ENCODE peak calls at places on chromosomes 3 and 15, in six cellular contexts. One of them, this sample, is unnamed.

GRCh38 chr3:8884630-8885290 is 78.5 kb downstream of the RAD18 start:
- DNase-seq in neural crest cell: no peak
- DNase-seq in GM06990: no peak
- DNase-seq in Peyer's patch: no peak
- DNase-seq in left ventricle myocardium inferior: no peak
- DNase-seq in MM.1S: no peak
- DNase-seq in this sample: no peak

GRCh38 chr3:54536450-54536849 is 391.4 kb downstream of the LRTM1 start:
- DNase-seq in left ventricle myocardium inferior: no peak
- DNase-seq in Peyer's patch: no peak
- DNase-seq in GM06990: no peak
- DNase-seq in MM.1S: no peak
- DNase-seq in neural crest cell: no peak
- DNase-seq in this sample: no peak

GRCh38 chr3:124351430-124352142 is 359.7 kb upstream of the ROPN1 start:
- DNase-seq in Peyer's patch: no peak
- DNase-seq in MM.1S: peak
- DNase-seq in GM06990: no peak
- DNase-seq in left ventricle myocardium inferior: no peak
- DNase-seq in neural crest cell: peak
- DNase-seq in this sample: peak

GRCh38 chr3:156433138-156433537 is 121.8 kb downstream of the SSR3 start:
- DNase-seq in neural crest cell: no peak
- DNase-seq in left ventricle myocardium inferior: no peak
- DNase-seq in MM.1S: no peak
- DNase-seq in GM06990: no peak
- DNase-seq in Peyer's patch: no peak
- DNase-seq in this sample: no peak

GRCh38 chr3:30641612-30642251 is 35.3 kb downstream of the TGFBR2 start:
- DNase-seq in left ventricle myocardium inferior: no peak
- DNase-seq in GM06990: no peak
- DNase-seq in neural crest cell: no peak
- DNase-seq in Peyer's patch: no peak
- DNase-seq in MM.1S: no peak
- DNase-seq in this sample: no peak

GRCh38 chr3:67648701-67649100 is 5.7 kb downstream of the SUCLG2 start:
- DNase-seq in left ventricle myocardium inferior: no peak
- DNase-seq in MM.1S: no peak
- DNase-seq in Peyer's patch: no peak
- DNase-seq in neural crest cell: no peak
- DNase-seq in GM06990: no peak
- DNase-seq in this sample: no peak

GRCh38 chr3:108388136-108389132 is 92.1 kb downstream of the HHLA2 start:
- DNase-seq in GM06990: peak
- DNase-seq in Peyer's patch: no peak
- DNase-seq in left ventricle myocardium inferior: no peak
- DNase-seq in MM.1S: peak
- DNase-seq in neural crest cell: no peak
- DNase-seq in this sample: peak

GRCh38 chr15:41993447-41994170 is 21.3 kb upstream of the EHD4 start:
- DNase-seq in Peyer's patch: no peak
- DNase-seq in neural crest cell: no peak
- DNase-seq in left ventricle myocardium inferior: no peak
- DNase-seq in MM.1S: no peak
- DNase-seq in GM06990: no peak
- DNase-seq in this sample: no peak

GRCh38 chr15:46088486-46089437 is 453.9 kb downstream of the SQOR start:
- DNase-seq in neural crest cell: no peak
- DNase-seq in GM06990: no peak
- DNase-seq in left ventricle myocardium inferior: no peak
- DNase-seq in MM.1S: no peak
- DNase-seq in Peyer's patch: no peak
- DNase-seq in this sample: no peak

GRCh38 chr3:51340989-51341636 is 44.0 kb upstream of the MANF start:
- DNase-seq in left ventricle myocardium inferior: peak
- DNase-seq in GM06990: no peak
- DNase-seq in MM.1S: no peak
- DNase-seq in neural crest cell: no peak
- DNase-seq in Peyer's patch: no peak
- DNase-seq in this sample: no peak

GRCh38 chr3:9770276-9770812 is 597 bp upstream of the CAMK1 start:
- DNase-seq in GM06990: no peak
- DNase-seq in Peyer's patch: peak
- DNase-seq in MM.1S: no peak
- DNase-seq in left ventricle myocardium inferior: peak
- DNase-seq in neural crest cell: no peak
- DNase-seq in this sample: no peak

GRCh38 chr3:156024904-156025303 is 95.5 kb upstream of the KCNAB1 start:
- DNase-seq in GM06990: no peak
- DNase-seq in MM.1S: no peak
- DNase-seq in left ventricle myocardium inferior: no peak
- DNase-seq in Peyer's patch: no peak
- DNase-seq in neural crest cell: peak
- DNase-seq in this sample: no peak

GRCh38 chr3:134708025-134708597 is 57.3 kb upstream of the KY start:
- DNase-seq in neural crest cell: no peak
- DNase-seq in Peyer's patch: no peak
- DNase-seq in GM06990: no peak
- DNase-seq in MM.1S: no peak
- DNase-seq in left ventricle myocardium inferior: no peak
- DNase-seq in this sample: no peak

GRCh38 chr3:10265833-10266232 is 17.6 kb downstream of the TATDN2 start:
- DNase-seq in MM.1S: no peak
- DNase-seq in neural crest cell: no peak
- DNase-seq in Peyer's patch: no peak
- DNase-seq in GM06990: no peak
- DNase-seq in left ventricle myocardium inferior: no peak
- DNase-seq in this sample: no peak

GRCh38 chr15:29669823-29670222 is 152.4 kb downstream of the TJP1 start:
- DNase-seq in MM.1S: no peak
- DNase-seq in GM06990: no peak
- DNase-seq in neural crest cell: no peak
- DNase-seq in Peyer's patch: no peak
- DNase-seq in left ventricle myocardium inferior: no peak
- DNase-seq in this sample: no peak

GRCh38 chr3:101840066-101840465 is 9.2 kb upstream of the NFKBIZ start:
- DNase-seq in left ventricle myocardium inferior: no peak
- DNase-seq in Peyer's patch: no peak
- DNase-seq in neural crest cell: no peak
- DNase-seq in MM.1S: no peak
- DNase-seq in GM06990: no peak
- DNase-seq in this sample: no peak

GRCh38 chr15:68187559-68187958 is 17.6 kb downstream of the CALML4 start:
- DNase-seq in GM06990: no peak
- DNase-seq in Peyer's patch: peak
- DNase-seq in left ventricle myocardium inferior: peak
- DNase-seq in neural crest cell: no peak
- DNase-seq in MM.1S: peak
- DNase-seq in this sample: no peak

GRCh38 chr3:168157301-168157700 is 61.6 kb upstream of the GOLIM4 start:
- DNase-seq in left ventricle myocardium inferior: no peak
- DNase-seq in neural crest cell: no peak
- DNase-seq in GM06990: no peak
- DNase-seq in MM.1S: no peak
- DNase-seq in Peyer's patch: no peak
- DNase-seq in this sample: no peak

GRCh38 chr3:153372326-153372725 is 210.3 kb downstream of the RAP2B start:
- DNase-seq in neural crest cell: no peak
- DNase-seq in GM06990: no peak
- DNase-seq in Peyer's patch: no peak
- DNase-seq in MM.1S: no peak
- DNase-seq in left ventricle myocardium inferior: no peak
- DNase-seq in this sample: no peak

GRCh38 chr3:63940389-63940757 is 28.2 kb upstream of the SCAANT1 start:
- DNase-seq in GM06990: no peak
- DNase-seq in left ventricle myocardium inferior: no peak
- DNase-seq in neural crest cell: no peak
- DNase-seq in Peyer's patch: no peak
- DNase-seq in MM.1S: no peak
- DNase-seq in this sample: no peak

GRCh38 chr3:127784283-127784682 is 38.0 kb downstream of the MGLL start:
- DNase-seq in GM06990: no peak
- DNase-seq in MM.1S: no peak
- DNase-seq in Peyer's patch: peak
- DNase-seq in neural crest cell: no peak
- DNase-seq in left ventricle myocardium inferior: no peak
- DNase-seq in this sample: no peak

GRCh38 chr3:58129041-58129440 is 81.7 kb downstream of the DNASE1L3 start:
- DNase-seq in GM06990: no peak
- DNase-seq in Peyer's patch: no peak
- DNase-seq in MM.1S: no peak
- DNase-seq in left ventricle myocardium inferior: no peak
- DNase-seq in neural crest cell: no peak
- DNase-seq in this sample: no peak

GRCh38 chr3:58122936-58123700 is 87.7 kb downstream of the DNASE1L3 start:
- DNase-seq in MM.1S: no peak
- DNase-seq in Peyer's patch: no peak
- DNase-seq in left ventricle myocardium inferior: no peak
- DNase-seq in neural crest cell: no peak
- DNase-seq in GM06990: no peak
- DNase-seq in this sample: no peak

GRCh38 chr3:58121183-58121582 is 89.6 kb downstream of the DNASE1L3 start:
- DNase-seq in neural crest cell: no peak
- DNase-seq in GM06990: no peak
- DNase-seq in MM.1S: no peak
- DNase-seq in Peyer's patch: no peak
- DNase-seq in left ventricle myocardium inferior: peak
- DNase-seq in this sample: no peak

GRCh38 chr3:58120075-58120812 is 90.5 kb downstream of the DNASE1L3 start:
- DNase-seq in Peyer's patch: no peak
- DNase-seq in MM.1S: no peak
- DNase-seq in neural crest cell: no peak
- DNase-seq in left ventricle myocardium inferior: no peak
- DNase-seq in GM06990: no peak
- DNase-seq in this sample: no peak

GRCh38 chr3:58124387-58124786 is 86.4 kb downstream of the DNASE1L3 start:
- DNase-seq in GM06990: no peak
- DNase-seq in left ventricle myocardium inferior: no peak
- DNase-seq in neural crest cell: no peak
- DNase-seq in MM.1S: no peak
- DNase-seq in Peyer's patch: no peak
- DNase-seq in this sample: no peak
- TF ChIP-seq CTCF in GM06990: no peak
- TF ChIP-seq CTCF in left ventricle myocardium inferior: no peak
- TF ChIP-seq CTCF in neural crest cell: no peak
- TF ChIP-seq CTCF in MM.1S: no peak
- TF ChIP-seq CTCF in Peyer's patch: no peak
- TF ChIP-seq CTCF in this sample: no peak

GRCh38 chr3:165279471-165279870 is 83.3 kb upstream of the SLITRK3 start:
- DNase-seq in neural crest cell: no peak
- DNase-seq in MM.1S: no peak
- DNase-seq in left ventricle myocardium inferior: no peak
- DNase-seq in GM06990: no peak
- DNase-seq in Peyer's patch: no peak
- DNase-seq in this sample: no peak
- TF ChIP-seq CTCF in neural crest cell: no peak
- TF ChIP-seq CTCF in MM.1S: no peak
- TF ChIP-seq CTCF in left ventricle myocardium inferior: no peak
- TF ChIP-seq CTCF in GM06990: no peak
- TF ChIP-seq CTCF in Peyer's patch: no peak
- TF ChIP-seq CTCF in this sample: no peak

DNA sequence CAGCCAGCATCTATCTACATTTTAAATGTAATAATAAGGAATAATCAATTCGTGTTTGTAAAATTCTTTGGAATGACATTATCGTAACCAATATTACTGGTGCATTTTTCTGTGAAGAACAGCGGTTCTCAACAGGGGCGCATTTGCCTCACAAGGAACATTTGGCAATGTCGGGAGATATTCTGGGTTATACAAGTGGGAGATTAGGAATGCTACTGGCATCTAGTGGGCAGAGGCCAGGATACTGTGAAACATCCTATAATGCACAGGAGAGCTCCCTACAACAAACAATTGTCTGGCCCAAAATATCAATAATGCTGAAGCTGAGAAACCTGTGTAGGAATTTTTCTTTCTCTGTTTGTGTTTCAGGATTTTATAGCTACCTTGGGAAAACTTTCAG is 25.0 kb downstream of the ACP3 start:
- DNase-seq in GM06990: no peak
- DNase-seq in neural crest cell: no peak
- DNase-seq in left ventricle myocardium inferior: no peak
- DNase-seq in Peyer's patch: no peak
- DNase-seq in MM.1S: no peak
- DNase-seq in this sample: no peak
- TF ChIP-seq CTCF in GM06990: no peak
- TF ChIP-seq CTCF in neural crest cell: no peak
- TF ChIP-seq CTCF in left ventricle myocardium inferior: no peak
- TF ChIP-seq CTCF in Peyer's patch: peak
- TF ChIP-seq CTCF in MM.1S: no peak
- TF ChIP-seq CTCF in this sample: no peak

GRCh38 chr3:84318273-84318809 is 640.4 kb upstream of the CADM2 start:
- DNase-seq in Peyer's patch: no peak
- DNase-seq in MM.1S: no peak
- DNase-seq in neural crest cell: no peak
- DNase-seq in GM06990: no peak
- DNase-seq in left ventricle myocardium inferior: no peak
- DNase-seq in this sample: no peak
- TF ChIP-seq CTCF in Peyer's patch: no peak
- TF ChIP-seq CTCF in MM.1S: no peak
- TF ChIP-seq CTCF in neural crest cell: no peak
- TF ChIP-seq CTCF in GM06990: no peak
- TF ChIP-seq CTCF in left ventricle myocardium inferior: no peak
- TF ChIP-seq CTCF in this sample: no peak

GRCh38 chr15:101540480-101541239 is 51.2 kb upstream of the PCSK6 start:
- DNase-seq in neural crest cell: no peak
- DNase-seq in GM06990: no peak
- DNase-seq in Peyer's patch: no peak
- DNase-seq in left ventricle myocardium inferior: no peak
- DNase-seq in MM.1S: no peak
- DNase-seq in this sample: no peak
- TF ChIP-seq CTCF in neural crest cell: no peak
- TF ChIP-seq CTCF in GM06990: peak
- TF ChIP-seq CTCF in Peyer's patch: no peak
- TF ChIP-seq CTCF in left ventricle myocardium inferior: peak
- TF ChIP-seq CTCF in MM.1S: peak
- TF ChIP-seq CTCF in this sample: no peak

GRCh38 chr3:99716463-99716995 is 78.1 kb downstream of the COL8A1 start:
- DNase-seq in GM06990: no peak
- DNase-seq in Peyer's patch: no peak
- DNase-seq in left ventricle myocardium inferior: no peak
- DNase-seq in MM.1S: peak
- DNase-seq in neural crest cell: no peak
- DNase-seq in this sample: no peak
- TF ChIP-seq CTCF in GM06990: no peak
- TF ChIP-seq CTCF in Peyer's patch: no peak
- TF ChIP-seq CTCF in left ventricle myocardium inferior: no peak
- TF ChIP-seq CTCF in MM.1S: no peak
- TF ChIP-seq CTCF in neural crest cell: no peak
- TF ChIP-seq CTCF in this sample: no peak

DNA sequence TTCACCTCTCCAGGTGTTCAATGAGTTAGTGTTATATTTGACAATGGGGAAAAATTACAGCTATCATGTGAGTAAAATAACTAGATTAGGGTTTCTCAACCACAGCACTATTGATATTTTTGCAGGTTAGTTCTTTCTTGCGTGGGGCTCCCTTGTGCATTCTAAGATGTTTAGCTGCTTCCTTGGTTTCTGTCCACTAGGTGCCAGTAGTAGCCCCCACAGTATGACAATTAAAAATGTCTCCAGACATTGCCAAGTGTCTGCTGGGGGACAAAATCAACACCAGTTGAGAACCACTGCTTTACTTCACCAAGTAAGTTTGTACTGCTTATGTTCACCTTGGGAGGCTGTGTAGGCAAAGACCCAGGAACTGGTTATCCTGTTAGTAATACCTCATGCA is 618.7 kb downstream of the EDEM1 start:
- DNase-seq in Peyer's patch: no peak
- DNase-seq in MM.1S: no peak
- DNase-seq in left ventricle myocardium inferior: no peak
- DNase-seq in neural crest cell: no peak
- DNase-seq in GM06990: no peak
- DNase-seq in this sample: no peak
- TF ChIP-seq CTCF in Peyer's patch: no peak
- TF ChIP-seq CTCF in MM.1S: peak
- TF ChIP-seq CTCF in left ventricle myocardium inferior: no peak
- TF ChIP-seq CTCF in neural crest cell: peak
- TF ChIP-seq CTCF in GM06990: peak
- TF ChIP-seq CTCF in this sample: no peak

This sample was measured in GM13976.